ENCODE peak calls at places on chromosomes 2 and 18, in eight cellular contexts. N is hepatocyte; U is heart right ventricle; B is activated CD4-positive, alpha-beta T cell treated with anti-CD3 and anti-CD28 coated beads for 1 hour; K is Right ventricle myocardium superior; A is stimulated activated naive CD8-positive, alpha-beta T cell treated with anti-CD3 and anti-CD28 coated beads, Interleukin-15, amount 100 ng/mL, for 72 hours; Y is stimulated activated CD4-positive, alpha-beta T cell treated with anti-CD3 and anti-CD28 coated beads, Interleukin-4, amount 100 ng/mL, for 1 hour; J is body of pancreas. W is an unnamed sample.

GRCh38 chr2:27966466-27966865 is 75.9 kb downstream of the BABAM2 start:
- DNase-seq in N (peak), U (no peak), B (no peak), K (no peak), A (no peak), Y (no peak), J (peak), W (no peak)

GRCh38 chr18:13791181-13791580 is 32.8 kb upstream of the MC5R start:
- DNase-seq in N (no peak), U (no peak), B (no peak), K (no peak), A (no peak), Y (no peak), J (no peak), W (no peak)

GRCh38 chr2:134120718-134121630 is 132.9 kb upstream of the MGAT5 start:
- DNase-seq in N (peak), U (peak), B (peak), K (peak), A (peak), Y (peak), J (peak), W (peak)

GRCh38 chr18:70368903-70369302 is 80.1 kb downstream of the SOCS6 start:
- DNase-seq in N (no peak), U (no peak), B (no peak), K (no peak), A (no peak), Y (no peak), J (no peak), W (no peak)

GRCh38 chr2:111160758-111161157 is 40.0 kb downstream of the BCL2L11 start:
- DNase-seq in N (peak), U (no peak), B (no peak), K (no peak), A (no peak), Y (no peak), J (no peak), W (no peak)

GRCh38 chr18:37564796-37565137 is 831 bp downstream of the CELF4 start:
- DNase-seq in N (peak), U (peak), B (no peak), K (peak), A (no peak), Y (no peak), J (peak), W (no peak)

GRCh38 chr2:38213619-38214018 is 137.7 kb upstream of the CYP1B1 start:
- DNase-seq in N (no peak), U (no peak), B (no peak), K (no peak), A (no peak), Y (no peak), J (no peak), W (no peak)

GRCh38 chr18:49841236-49842217 is 28.2 kb upstream of the ACAA2 start:
- DNase-seq in N (no peak), U (no peak), B (no peak), K (no peak), A (no peak), Y (no peak), J (no peak), W (no peak)

GRCh38 chr2:69237070-69237670 is 149.9 kb downstream of the GFPT1 start:
- DNase-seq in N (no peak), U (no peak), B (no peak), K (no peak), A (no peak), Y (no peak), J (no peak), W (no peak)

GRCh38 chr18:10798727-10799435 is 273.1 kb downstream of the NAPG start:
- DNase-seq in N (peak), U (no peak), B (no peak), K (no peak), A (no peak), Y (no peak), J (peak), W (no peak)

GRCh38 chr2:106160786-106161261 is 33.3 kb downstream of the UXS1 start:
- DNase-seq in N (no peak), U (no peak), B (no peak), K (no peak), A (no peak), Y (peak), J (peak), W (peak)

GRCh38 chr2:102753563-102754159 is 8.2 kb upstream of the TMEM182 start:
- DNase-seq in N (peak), U (no peak), B (no peak), K (no peak), A (no peak), Y (peak), J (peak), W (no peak)

GRCh38 chr2:9002313-9002636 is 1.2 kb downstream of the MBOAT2 start:
- DNase-seq in N (no peak), U (no peak), B (no peak), K (no peak), A (no peak), Y (no peak), J (no peak), W (no peak)

GRCh38 chr2:37617119-37617892 is 54.1 kb downstream of the CDC42EP3 start:
- DNase-seq in N (no peak), U (no peak), B (no peak), K (no peak), A (no peak), Y (no peak), J (no peak), W (no peak)

GRCh38 chr2:8059255-8059654 is 622.6 kb upstream of the ID2 start:
- DNase-seq in N (no peak), U (no peak), B (no peak), K (no peak), A (no peak), Y (no peak), J (no peak), W (no peak)

GRCh38 chr2:121076885-121077549 is 208.0 kb downstream of the TFCP2L1 start:
- DNase-seq in N (peak), U (peak), B (peak), K (peak), A (peak), Y (peak), J (peak), W (peak)

W was measured in activated naive CD4-positive, alpha-beta T cell treated with anti-CD3 and anti-CD28 coated beads, Interleukin-2, amount 50 U/mL, for 16 hours.